ENCODE peak calls at places on chromosome 6, in ten cellular contexts. L is A549, H is tibial artery, N is A673, D is Peyer's patch, G is RWPE2, Y is fibroblast of villous mesenchyme, S is adrenal gland, J is heart left ventricle, Q is type B pancreatic cell. Z is an unnamed sample.

GRCh38 chr6:26392932-26393636 is 9.0 kb upstream of the BTN3A1 start:
- DNase-seq in N (no peak), D (no peak), L (no peak), H (no peak), S (no peak), G (no peak), J (no peak), Q (no peak), Y (peak), Z (no peak)

GRCh38 chr6:1630771-1631217 is 21.1 kb downstream of the FOXC1 start:
- DNase-seq in H (no peak), G (no peak), J (no peak), S (no peak), L (no peak), D (no peak), Y (no peak), Q (no peak), N (no peak), Z (no peak)

GRCh38 chr6:13513606-13514502 is 26.5 kb upstream of the GFOD1 start:
- DNase-seq in S (no peak), Y (no peak), G (no peak), D (no peak), N (no peak), Q (no peak), H (no peak), J (peak), L (no peak), Z (no peak)

GRCh38 chr6:37920667-37921066 is 101.1 kb downstream of the ZFAND3 start:
- DNase-seq in G (no peak), N (no peak), Y (no peak), S (no peak), H (no peak), D (no peak), Q (no peak), J (no peak), L (peak), Z (no peak)

GRCh38 chr6:77487808-77488425 is 24.6 kb upstream of the HTR1B start:
- DNase-seq in Q (no peak), L (no peak), Y (no peak), D (no peak), G (no peak), N (no peak), H (no peak), S (no peak), J (no peak), Z (no peak)

GRCh38 chr6:19999319-20000191 is 162.4 kb downstream of the ID4 start:
- DNase-seq in Y (no peak), Q (no peak), D (no peak), H (no peak), L (no peak), G (no peak), N (peak), S (no peak), J (no peak), Z (no peak)

GRCh38 chr6:79152269-79152737 is 74.2 kb upstream of the PHIP start:
- DNase-seq in G (no peak), Q (no peak), N (no peak), S (no peak), H (no peak), J (no peak), D (no peak), L (no peak), Y (no peak), Z (no peak)

GRCh38 chr6:85676086-85676729 is 33.5 kb upstream of the SYNCRIP start:
- DNase-seq in J (no peak), N (no peak), H (no peak), Y (peak), G (no peak), D (no peak), S (no peak), Q (no peak), L (no peak), Z (no peak)

GRCh38 chr6:151399679-151400078 is 8.3 kb upstream of the ZBTB2 start:
- DNase-seq in S (no peak), D (no peak), G (no peak), Q (no peak), H (no peak), Y (no peak), L (no peak), N (no peak), J (no peak), Z (no peak)

GRCh38 chr6:151681426-151682059 is 125.9 kb upstream of the ESR1 start:
- DNase-seq in D (no peak), H (no peak), J (peak), Y (peak), G (no peak), L (no peak), S (no peak), N (no peak), Q (no peak), Z (no peak)

GRCh38 chr6:49939993-49940498 is 23.9 kb downstream of the DEFB114 start:
- DNase-seq in Y (no peak), J (no peak), G (no peak), Q (no peak), D (no peak), N (no peak), S (no peak), L (no peak), H (no peak), Z (no peak)

GRCh38 chr6:105184921-105185320 is 5.1 kb upstream of the POPDC3 start:
- DNase-seq in D (no peak), J (no peak), H (no peak), Q (no peak), N (no peak), S (no peak), Y (no peak), L (no peak), G (no peak), Z (no peak)

GRCh38 chr6:133887478-133887877 is 1.4 kb upstream of the TCF21 start:
- DNase-seq in J (no peak), N (no peak), H (no peak), D (no peak), S (no peak), G (no peak), L (no peak), Q (no peak), Y (no peak), Z (no peak)

GRCh38 chr6:81995548-81996289 is 243.2 kb upstream of the TENT5A start:
- DNase-seq in L (no peak), D (no peak), N (peak), Y (peak), J (no peak), G (no peak), S (no peak), Q (no peak), H (no peak), Z (no peak)

GRCh38 chr6:42320762-42321161 is 103.1 kb upstream of the MRPS10 start:
- DNase-seq in G (no peak), Q (no peak), D (no peak), J (no peak), N (no peak), S (no peak), L (no peak), H (no peak), Y (peak), Z (no peak)

GRCh38 chr6:35152067-35152707 is 11.0 kb upstream of the TCP11 start:
- DNase-seq in L (no peak), Q (no peak), J (no peak), Y (no peak), N (no peak), D (no peak), H (no peak), S (no peak), G (no peak), Z (no peak)

GRCh38 chr6:337782-338464 is 45.6 kb downstream of the DUSP22 start:
- DNase-seq in G (no peak), Y (no peak), N (no peak), D (peak), H (peak), S (no peak), Q (no peak), J (no peak), L (no peak), Z (no peak)

GRCh38 chr6:3455490-3456394 is 1.1 kb downstream of the SLC22A23 start:
- DNase-seq in G (no peak), L (no peak), Y (no peak), D (no peak), J (peak), N (no peak), Q (no peak), H (peak), S (peak), Z (no peak)

GRCh38 chr6:25050356-25050755 is 114.6 kb upstream of the RIPOR2 start:
- DNase-seq in D (no peak), S (no peak), G (no peak), H (no peak), Q (no peak), J (no peak), L (no peak), N (peak), Y (peak), Z (no peak)

GRCh38 chr6:51934098-51934497 is 153.3 kb downstream of the PKHD1 start:
- DNase-seq in G (no peak), N (peak), J (no peak), H (no peak), D (no peak), L (peak), Y (no peak), Q (no peak), S (no peak), Z (no peak)

GRCh38 chr6:143197377-143197776 is 136.7 kb downstream of the AIG1 start:
- DNase-seq in H (no peak), Q (no peak), Y (no peak), S (no peak), L (no peak), D (no peak), N (no peak), J (no peak), G (no peak), Z (no peak)

GRCh38 chr6:20707870-20708269 is 173.6 kb downstream of the CDKAL1 start:
- DNase-seq in Y (no peak), Q (no peak), D (no peak), N (no peak), H (no peak), J (no peak), L (no peak), S (no peak), G (no peak), Z (no peak)

GRCh38 chr6:72820153-72820552 is 198.3 kb downstream of the KCNQ5 start:
- DNase-seq in Q (no peak), H (no peak), G (no peak), J (no peak), Y (no peak), D (no peak), S (no peak), L (no peak), N (no peak), Z (no peak)

GRCh38 chr6:129359811-129360787 is 349.9 kb downstream of the ARHGAP18 start:
- DNase-seq in Y (peak), D (no peak), G (no peak), S (no peak), H (no peak), L (no peak), N (no peak), Q (no peak), J (no peak), Z (no peak)

GRCh38 chr6:155765275-155766194 is 309.9 kb upstream of the NOX3 start:
- DNase-seq in L (no peak), G (no peak), Q (no peak), Y (peak), D (no peak), S (no peak), H (no peak), N (peak), J (no peak), Z (no peak)

GRCh38 chr6:97591955-97592354 is 308.9 kb upstream of the MMS22L start:
- DNase-seq in L (no peak), S (no peak), Q (no peak), J (no peak), H (no peak), N (no peak), Y (no peak), G (no peak), D (no peak), Z (no peak)

GRCh38 chr6:109081026-109081425 is 13.6 kb downstream of the SESN1 start:
- DNase-seq in L (no peak), Y (no peak), N (no peak), S (peak), D (no peak), H (no peak), Q (no peak), G (no peak), J (no peak), Z (no peak)

GRCh38 chr6:38755207-38755606 is 40.1 kb downstream of the DNAH8 start:
- DNase-seq in J (no peak), L (no peak), S (no peak), Y (no peak), Q (no peak), N (no peak), H (no peak), D (no peak), G (no peak), Z (no peak)

GRCh38 chr6:148452921-148453320 is 110.3 kb downstream of the SASH1 start:
- DNase-seq in H (no peak), G (no peak), S (no peak), Y (no peak), D (no peak), N (no peak), L (no peak), J (no peak), Q (no peak), Z (no peak)

GRCh38 chr6:33853736-33854135 is 49.9 kb upstream of the MLN start:
- DNase-seq in S (no peak), G (no peak), Q (no peak), Y (no peak), J (no peak), N (no peak), D (no peak), H (no peak), L (no peak), Z (no peak)

GRCh38 chr6:169896826-169897456 is 145.5 kb downstream of the ERMARD start:
- DNase-seq in N (no peak), L (no peak), G (no peak), S (no peak), Q (peak), D (no peak), H (no peak), J (no peak), Y (no peak), Z (peak)

GRCh38 chr6:108947114-108947854 is 99.1 kb downstream of the ARMC2 start:
- DNase-seq in L (no peak), Q (no peak), H (no peak), N (no peak), S (peak), J (peak), Y (peak), G (no peak), D (no peak), Z (no peak)

GRCh38 chr6:104940238-104940880 is 16.5 kb upstream of the LIN28B start:
- DNase-seq in L (no peak), D (no peak), Y (no peak), G (no peak), J (no peak), Q (peak), H (no peak), N (no peak), S (no peak), Z (no peak)

GRCh38 chr6:31860349-31860748 is 2.3 kb downstream of the NEU1 start:
- DNase-seq in N (no peak), S (no peak), H (no peak), J (no peak), Y (no peak), L (no peak), D (no peak), Q (no peak), G (no peak), Z (no peak)

GRCh38 chr6:31861150-31861549 is 1.5 kb downstream of the NEU1 start:
- DNase-seq in H (no peak), S (no peak), J (no peak), D (no peak), Q (no peak), G (no peak), N (no peak), Y (no peak), L (no peak), Z (no peak)

GRCh38 chr6:31859923-31860322 is 2.7 kb downstream of the NEU1 start:
- DNase-seq in D (no peak), N (no peak), G (no peak), L (no peak), S (no peak), Y (no peak), H (no peak), J (no peak), Q (no peak), Z (no peak)

GRCh38 chr6:31861919-31862343 is 690 bp downstream of the NEU1 start:
- DNase-seq in D (no peak), N (no peak), J (no peak), S (no peak), H (no peak), Y (no peak), Q (no peak), G (no peak), L (no peak), Z (no peak)

GRCh38 chr6:31858707-31859106 is 3.9 kb downstream of the NEU1 start:
- DNase-seq in Q (no peak), S (no peak), J (no peak), G (no peak), D (no peak), H (no peak), N (no peak), Y (no peak), L (no peak), Z (no peak)
- TF ChIP-seq CTCF in Q (no peak), S (no peak), J (no peak), G (no peak), D (no peak), H (no peak), N (no peak), Y (no peak), L (no peak), Z (no peak)

DNA sequence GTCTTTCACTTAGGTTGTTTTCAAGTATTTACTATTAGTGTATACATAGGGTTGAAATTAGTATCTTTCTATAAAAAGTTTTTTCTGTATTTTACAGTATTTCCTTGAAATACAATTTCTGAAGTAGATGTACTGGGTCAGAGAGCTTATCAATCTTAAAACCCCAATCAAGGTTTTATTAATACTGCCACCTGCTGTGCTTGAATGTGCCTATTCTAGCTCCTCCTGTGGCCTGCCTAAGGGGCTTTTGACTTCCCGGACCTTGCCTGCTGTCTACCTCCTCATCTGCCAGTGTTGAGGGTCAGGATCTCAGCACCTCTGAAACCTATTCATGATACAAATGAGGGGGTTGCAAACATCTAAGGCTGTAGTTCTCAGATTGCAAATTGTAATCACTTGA is 9.2 kb downstream of the PACRG start:
- DNase-seq in N (no peak), G (no peak), H (no peak), S (no peak), J (no peak), Q (no peak), L (no peak), Y (no peak), D (no peak), Z (no peak)
- TF ChIP-seq CTCF in N (no peak), G (peak), H (peak), S (peak), J (peak), Q (no peak), L (no peak), Y (no peak), D (no peak), Z (peak)

DNA sequence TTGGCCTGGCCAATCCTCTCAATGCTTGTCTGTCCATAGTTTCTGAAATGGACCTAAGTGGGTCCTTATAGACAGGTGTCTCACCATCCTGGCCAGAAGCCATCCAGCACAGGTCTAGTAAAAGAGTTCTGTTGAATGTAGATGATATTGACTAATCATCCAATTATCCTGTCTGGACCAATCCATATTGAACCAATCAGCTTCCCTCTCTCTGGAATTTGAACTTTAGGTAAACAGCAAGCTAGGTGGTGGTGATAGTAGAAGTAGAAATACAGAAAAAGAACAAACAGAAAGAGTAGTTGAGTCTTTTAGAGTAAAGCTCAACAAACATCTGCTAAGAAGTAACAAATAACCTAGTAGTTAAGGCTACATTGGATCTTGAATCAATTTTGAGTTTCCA is 9.5 kb upstream of the PNRC1 start:
- DNase-seq in G (no peak), Q (no peak), H (no peak), D (no peak), L (no peak), S (no peak), J (no peak), Y (no peak), N (no peak), Z (no peak)
- TF ChIP-seq CTCF in G (no peak), Q (no peak), H (no peak), D (no peak), L (no peak), S (no peak), J (no peak), Y (no peak), N (no peak), Z (no peak)

DNA sequence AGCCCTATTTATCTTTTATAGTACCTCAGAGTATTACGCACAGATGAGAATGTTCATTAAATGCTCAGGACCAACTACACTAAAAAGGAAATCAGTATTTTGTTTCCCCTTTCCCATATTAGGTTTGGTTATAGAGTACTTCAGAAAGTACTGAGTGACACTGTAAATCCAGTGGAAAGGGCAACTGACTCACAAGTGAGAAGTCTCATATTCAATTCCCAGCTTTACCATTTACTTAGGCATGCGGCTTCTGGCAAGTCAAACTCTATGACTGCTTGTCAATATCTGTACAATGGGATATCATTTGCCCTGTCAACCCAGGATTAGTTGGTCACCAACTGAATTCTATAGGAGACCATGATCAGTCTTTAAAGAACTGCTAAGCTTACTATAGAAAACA is 3.7 kb downstream of the MAP3K7 start:
- DNase-seq in L (no peak), S (no peak), D (no peak), Y (no peak), Q (no peak), J (no peak), G (no peak), N (no peak), H (no peak), Z (no peak)
- TF ChIP-seq CTCF in L (no peak), S (no peak), D (no peak), Y (no peak), Q (no peak), J (no peak), G (no peak), N (no peak), H (no peak), Z (no peak)

Z was measured in chondrocyte.